ENCODE peak calls at places on chromosomes 7 and 10, in seven cellular contexts. A, N, D, V, X, W and P are unnamed samples.

GRCh38 chr7:36084485-36085091 is 68.5 kb upstream of the EEPD1 start:
- DNase-seq in A (peak; percentile 62), N (no peak), D (no peak), V (no peak), X (peak; percentile 42), W (peak; percentile 88), P (no peak)

GRCh38 chr10:42776681-42777080 is 5.9 kb upstream of the BMS1 start:
- DNase-seq in A (no peak), N (no peak), D (no peak), V (no peak), X (no peak), W (no peak), P (no peak)

GRCh38 chr7:1454471-1455065 is 4.7 kb downstream of the MICALL2 start:
- DNase-seq in A (no peak), N (no peak), D (no peak), V (peak; percentile 24), X (no peak), W (no peak), P (no peak)

GRCh38 chr7:99121496-99122021 is 22.3 kb downstream of the SMURF1 start:
- DNase-seq in A (no peak), N (no peak), D (no peak), V (no peak), X (no peak), W (no peak), P (no peak)

GRCh38 chr7:130062246-130062645 is 8.1 kb upstream of the KLHDC10 start:
- DNase-seq in A (no peak), N (no peak), D (no peak), V (no peak), X (no peak), W (no peak), P (no peak)

GRCh38 chr10:21638681-21639080 is 104.6 kb downstream of the MLLT10 start:
- DNase-seq in A (no peak), N (no peak), D (no peak), V (no peak), X (no peak), W (peak; percentile 49), P (no peak)

GRCh38 chr7:125823538-125823937 is 893.9 kb upstream of the POT1 start:
- DNase-seq in A (no peak), N (no peak), D (no peak), V (no peak), X (no peak), W (no peak), P (no peak)

GRCh38 chr10:97851341-97852001 is 1.8 kb downstream of the GOLGA7B start:
- DNase-seq in A (no peak), N (no peak), D (peak; percentile 48), V (peak; percentile 33), X (no peak), W (no peak), P (no peak)

GRCh38 chr10:122524811-122525210 is 35.7 kb upstream of the DMBT1 start:
- DNase-seq in A (no peak), N (no peak), D (no peak), V (no peak), X (no peak), W (no peak), P (no peak)

GRCh38 chr7:101238226-101239182 is 902 bp upstream of the CLDN15 start:
- DNase-seq in A (no peak), N (no peak), D (no peak), V (no peak), X (no peak), W (no peak), P (no peak)

GRCh38 chr10:27448926-27449325 is 55.2 kb upstream of the RAB18 start:
- DNase-seq in A (no peak), N (no peak), D (no peak), V (no peak), X (no peak), W (no peak), P (no peak)

GRCh38 chr7:12257582-12257981 is 46.5 kb downstream of the TMEM106B start:
- DNase-seq in A (no peak), N (no peak), D (peak; percentile 38), V (no peak), X (no peak), W (peak; percentile 19), P (peak; percentile 55)

GRCh38 chr7:40482794-40483374 is 348.1 kb downstream of the SUGCT start:
- DNase-seq in A (no peak), N (no peak), D (no peak), V (no peak), X (no peak), W (no peak), P (no peak)

GRCh38 chr7:33061282-33061928 is 1.2 kb downstream of the NT5C3A start:
- DNase-seq in A (no peak), N (no peak), D (no peak), V (no peak), X (no peak), W (peak; percentile 38), P (no peak)

GRCh38 chr7:6271694-6272371 is 591 bp downstream of the CYTH3 start:
- DNase-seq in A (no peak), N (no peak), D (peak; percentile 22), V (no peak), X (no peak), W (peak; percentile 55), P (no peak)

GRCh38 chr10:29332761-29333148 is 43.9 kb downstream of the LYZL1 start:
- DNase-seq in A (no peak), N (no peak), D (no peak), V (no peak), X (no peak), W (peak; percentile 35), P (no peak)

GRCh38 chr7:147412782-147413186 is 1177.8 kb upstream of the C7orf33 start:
- DNase-seq in A (no peak), N (no peak), D (no peak), V (no peak), X (no peak), W (no peak), P (no peak)

GRCh38 chr7:73451780-73452398 is 18.3 kb downstream of the FZD9 start:
- DNase-seq in A (peak; percentile 44), N (no peak), D (no peak), V (no peak), X (peak; percentile 34), W (peak; percentile 69), P (no peak)

GRCh38 chr7:11297226-11297625 is 323.6 kb downstream of the PHF14 start:
- DNase-seq in A (no peak), N (no peak), D (no peak), V (no peak), X (no peak), W (no peak), P (no peak)

GRCh38 chr7:18212788-18213187 is 185.1 kb upstream of the PRPS1L1 start:
- DNase-seq in A (no peak), N (no peak), D (no peak), V (no peak), X (no peak), W (peak; percentile 93), P (no peak)

GRCh38 chr7:114264029-114264428 is 150.6 kb upstream of the FOXP2 start:
- DNase-seq in A (no peak), N (no peak), D (no peak), V (no peak), X (no peak), W (no peak), P (no peak)

GRCh38 chr10:99419688-99420087 is 10.7 kb downstream of the GOT1 start:
- DNase-seq in A (no peak), N (no peak), D (no peak), V (no peak), X (no peak), W (no peak), P (no peak)

GRCh38 chr7:27600247-27600646 is 62.4 kb downstream of the HIBADH start:
- DNase-seq in A (no peak), N (no peak), D (no peak), V (no peak), X (no peak), W (no peak), P (no peak)

GRCh38 chr10:33116293-33116697 is 158.3 kb upstream of the ITGB1 start:
- DNase-seq in A (no peak), N (no peak), D (peak; percentile 64), V (no peak), X (peak; percentile 21), W (peak; percentile 32), P (no peak)

GRCh38 chr7:100356416-100357068 is 1.4 kb upstream of the PILRB start:
- DNase-seq in A (no peak), N (no peak), D (no peak), V (no peak), X (no peak), W (no peak), P (no peak)

GRCh38 chr10:66505003-66505707 is 420.7 kb upstream of the LRRTM3 start:
- DNase-seq in A (no peak), N (no peak), D (no peak), V (no peak), X (no peak), W (no peak), P (no peak)

GRCh38 chr7:123070702-123071286 is 75.3 kb upstream of the TAS2R16 start:
- DNase-seq in A (no peak), N (no peak), D (no peak), V (no peak), X (no peak), W (no peak), P (no peak)

GRCh38 chr7:132907380-132907940 is 174.4 kb downstream of the CHCHD3 start:
- DNase-seq in A (no peak), N (no peak), D (no peak), V (no peak), X (no peak), W (no peak), P (no peak)

GRCh38 chr10:29481906-29482440 is 152.8 kb downstream of the SVIL start:
- DNase-seq in A (no peak), N (no peak), D (no peak), V (no peak), X (no peak), W (no peak), P (no peak)

GRCh38 chr7:121084748-121085336 is 96.3 kb downstream of the CPED1 start:
- DNase-seq in A (no peak), N (no peak), D (no peak), V (no peak), X (no peak), W (no peak), P (no peak)

GRCh38 chr7:70380315-70381027 is 751.5 kb upstream of the GALNT17 start:
- DNase-seq in A (peak; percentile 16), N (no peak), D (no peak), V (no peak), X (no peak), W (no peak), P (no peak)

GRCh38 chr7:23523486-23524075 is 8.2 kb downstream of the TRA2A start:
- DNase-seq in A (no peak), N (no peak), D (no peak), V (no peak), X (no peak), W (peak; percentile 46), P (no peak)

GRCh38 chr7:111364413-111364812 is 197.9 kb downstream of the IMMP2L start:
- DNase-seq in A (no peak), N (no peak), D (no peak), V (no peak), X (no peak), W (peak; percentile 58), P (no peak)